ENCODE peak calls at places on chromosomes 6 and 20, in eight cellular contexts. U is stimulated activated CD4-positive, alpha-beta T cell treated with anti-CD3 and anti-CD28 coated beads, Interleukin-2, amount 100 ng/mL, for 24 hours; K is ACHN; J is retina; S is left lung; G is anterior cingulate cortex; V is small intestine; D is Panc1. W is an unnamed sample.
A peak's percentile ranks its signal among the peaks of the same experiment; 100 is the strongest.

GRCh38 chr20:38094373-38094775 is 60.8 kb downstream of the RPRD1B start:
- DNase-seq in U (no peak), K (peak; percentile 47), J (no peak), S (no peak), G (no peak), V (peak; percentile 57), D (peak; percentile 69), W (no peak)

GRCh38 chr6:26554669-26555504 is 16.7 kb downstream of the HMGN4 start:
- DNase-seq in U (peak; percentile 71), K (no peak), J (peak; percentile 74), S (no peak), G (peak; percentile 14), V (peak; percentile 33), D (no peak), W (no peak)

GRCh38 chr6:135260612-135261011 is 79.5 kb downstream of the MYB start:
- DNase-seq in U (no peak), K (no peak), J (no peak), S (no peak), G (no peak), V (no peak), D (no peak), W (no peak)

GRCh38 chr6:106084106-106084963 is 1.8 kb upstream of the PRDM1 start:
- DNase-seq in U (no peak), K (peak; percentile 56), J (peak; percentile 62), S (no peak), G (no peak), V (peak; percentile 33), D (no peak), W (peak; percentile 35)

GRCh38 chr6:90442366-90442765 is 144.5 kb downstream of the MAP3K7 start:
- DNase-seq in U (no peak), K (no peak), J (no peak), S (no peak), G (no peak), V (no peak), D (no peak), W (no peak)

GRCh38 chr6:152636675-152637421 is at the start of gene SYNE1:
- DNase-seq in U (no peak), K (no peak), J (peak; percentile 66), S (peak; percentile 58), G (peak; percentile 23), V (no peak), D (no peak), W (peak; percentile 71)

GRCh38 chr20:4026093-4026601 is 10.8 kb upstream of the RNF24 start:
- DNase-seq in U (no peak), K (no peak), J (peak; percentile 41), S (no peak), G (peak; percentile 20), V (no peak), D (no peak), W (peak; percentile 49)

GRCh38 chr6:111427341-111428116 is 55.5 kb downstream of the REV3L start:
- DNase-seq in U (peak; percentile 20), K (peak; percentile 57), J (no peak), S (no peak), G (no peak), V (peak; percentile 12), D (peak; percentile 68), W (no peak)

GRCh38 chr6:152952045-152952444 is 30.8 kb downstream of the FBXO5 start:
- DNase-seq in U (no peak), K (no peak), J (no peak), S (no peak), G (no peak), V (no peak), D (no peak), W (no peak)

GRCh38 chr6:155524249-155524651 is 68.6 kb upstream of the NOX3 start:
- DNase-seq in U (no peak), K (no peak), J (no peak), S (no peak), G (no peak), V (no peak), D (no peak), W (no peak)

GRCh38 chr6:108751851-108752732 is 96.1 kb upstream of the ARMC2 start:
- DNase-seq in U (no peak), K (no peak), J (no peak), S (no peak), G (peak; percentile 23), V (no peak), D (no peak), W (peak; percentile 55)

GRCh38 chr20:43011491-43011890 is 178.2 kb downstream of the PTPRT start:
- DNase-seq in U (no peak), K (no peak), J (no peak), S (no peak), G (no peak), V (no peak), D (no peak), W (no peak)

GRCh38 chr6:3610896-3611295 is 140.6 kb downstream of the PXDC1 start:
- DNase-seq in U (no peak), K (no peak), J (peak; percentile 55), S (no peak), G (no peak), V (no peak), D (no peak), W (no peak)

GRCh38 chr6:160036790-160037206 is 67.9 kb downstream of the IGF2R start:
- DNase-seq in U (no peak), K (no peak), J (no peak), S (no peak), G (no peak), V (no peak), D (no peak), W (no peak)

GRCh38 chr6:31079656-31080261 is 32.6 kb downstream of the C6orf15 start:
- DNase-seq in U (peak; percentile 76), K (peak; percentile 69), J (peak; percentile 79), S (peak; percentile 47), G (peak; percentile 78), V (peak; percentile 70), D (no peak), W (peak; percentile 71)